ENCODE peak calls at places on chromosomes 1 and 21, in six cellular contexts. Q is PC-3, O is IMR-90, W is H9, P is fibroblast of lung, X is GM23248. I is an unnamed sample. For H3K27me3, the result is how much of the 10 kb centered on the place peaks cover.

GRCh38 chr1:15969321-15969880 is 6.5 kb downstream of the ZBTB17 start:
- DNase-seq in P (no peak), O (no peak), X (no peak), Q (no peak), W (no peak), I (no peak)

GRCh38 chr1:161702250-161702649 is 4.8 kb upstream of the FCRLA start:
- DNase-seq in X (no peak), O (no peak), W (no peak), Q (peak), P (no peak), I (no peak)

GRCh38 chr1:109760581-109761226 is 3.0 kb downstream of the EPS8L3 start:
- DNase-seq in Q (no peak), O (no peak), W (no peak), X (no peak), P (no peak), I (no peak)

GRCh38 chr1:185846672-185847440 is 112.7 kb downstream of the HMCN1 start:
- DNase-seq in O (peak), Q (no peak), P (peak), X (peak), W (no peak), I (no peak)

GRCh38 chr1:31703431-31704260 is at the start of gene COL16A1:
- DNase-seq in O (peak), P (peak), X (peak), W (peak), Q (no peak), I (no peak)

GRCh38 chr1:31804098-31804497 is 11.7 kb downstream of the SPOCD1 start:
- DNase-seq in Q (no peak), P (no peak), O (no peak), W (no peak), X (no peak), I (no peak)

GRCh38 chr1:100183370-100183769 is 5.3 kb upstream of the LRRC39 start:
- DNase-seq in X (no peak), Q (no peak), W (no peak), O (no peak), P (no peak), I (no peak)

GRCh38 chr21:17793675-17794123 is 25.5 kb downstream of the C21orf91 start:
- DNase-seq in Q (no peak), P (peak), X (peak), W (no peak), O (peak), I (no peak)

GRCh38 chr1:39501666-39502065 is 10.2 kb downstream of the BMP8A start:
- DNase-seq in P (peak), Q (peak), W (no peak), O (peak), X (peak), I (no peak)

GRCh38 chr1:209787551-209787950 is 3.2 kb upstream of the C1orf74 start:
- DNase-seq in O (peak), W (no peak), P (no peak), Q (peak), X (peak), I (no peak)

GRCh38 chr21:33657124-33657842 is 15.0 kb downstream of the ITSN1 start:
- DNase-seq in P (no peak), Q (no peak), W (no peak), O (peak), X (no peak), I (no peak)

GRCh38 chr1:11568687-11569086 is 85.5 kb downstream of the FBXO2 start:
- DNase-seq in O (no peak), Q (peak), P (peak), W (no peak), X (no peak), I (no peak)

GRCh38 chr1:222788328-222789156 is 26.3 kb upstream of the DISP1 start:
- DNase-seq in P (no peak), W (no peak), O (no peak), Q (no peak), X (no peak), I (no peak)

GRCh38 chr1:228488818-228489674 is 1.9 kb downstream of the RNF187 start:
- DNase-seq in W (no peak), Q (no peak), O (no peak), P (no peak), X (peak), I (no peak)

GRCh38 chr1:62487956-62488355 is 51.1 kb downstream of the USP1 start:
- DNase-seq in Q (no peak), W (no peak), O (no peak), P (no peak), X (no peak), I (no peak)

GRCh38 chr1:248786106-248786665 is 30.6 kb upstream of the LYPD8 start:
- DNase-seq in X (no peak), W (no peak), O (no peak), Q (peak), P (no peak), I (no peak)

GRCh38 chr1:247962911-247963588 is 2.0 kb upstream of the OR2AK2 start:
- DNase-seq in O (no peak), P (no peak), W (no peak), X (no peak), Q (no peak), I (no peak)

GRCh38 chr1:202286622-202287097 is 55.1 kb downstream of the UBE2T start:
- DNase-seq in P (peak), W (no peak), X (no peak), Q (peak), O (peak), I (no peak)

GRCh38 chr1:11805454-11806306 is at the start of the genes CLCN6 and MTHFR:
- DNase-seq in O (peak), W (peak), P (peak), X (peak), Q (peak), I (peak)

GRCh38 chr1:186102559-186103148 is 272.4 kb downstream of the TPR start:
- DNase-seq in W (no peak), X (peak), Q (peak), O (peak), P (peak), I (no peak)

GRCh38 chr21:44323591-44323990 is 15.6 kb downstream of the CFAP410 start:
- DNase-seq in P (no peak), X (no peak), W (no peak), Q (no peak), O (no peak), I (no peak)

GRCh38 chr1:78255849-78256248 is 210.1 kb downstream of the GIPC2 start:
- DNase-seq in X (no peak), W (no peak), Q (no peak), O (no peak), P (no peak), I (no peak)

GRCh38 chr21:33427051-33427450 is 23.8 kb downstream of the IFNGR2 start:
- DNase-seq in W (no peak), Q (no peak), X (no peak), P (no peak), O (no peak), I (no peak)

GRCh38 chr1:110608247-110608646 is 2.1 kb upstream of the KCNA2 start:
- DNase-seq in X (no peak), Q (no peak), W (no peak), P (no peak), O (no peak), I (no peak)

GRCh38 chr1:94022471-94023189 is 98.3 kb downstream of the ABCA4 start:
- DNase-seq in Q (peak), O (peak), P (peak), W (no peak), X (peak), I (no peak)

GRCh38 chr1:36523850-36524249 is 41.1 kb upstream of the CSF3R start:
- DNase-seq in O (no peak), X (no peak), W (no peak), P (no peak), Q (no peak), I (no peak)

GRCh38 chr1:35047188-35047858 is 15.6 kb upstream of the ZMYM6 start:
- DNase-seq in W (no peak), Q (peak), O (peak), X (peak), P (peak), I (no peak)

GRCh38 chr1:156508205-156508954 is 7.8 kb upstream of the MEF2D start:
- DNase-seq in O (peak), W (no peak), X (peak), Q (no peak), P (peak), I (no peak)

GRCh38 chr1:148362141-148362929 is 120.8 kb downstream of the PPIAL4G start:
- DNase-seq in Q (no peak), O (peak), W (peak), X (peak), P (peak), I (no peak)

GRCh38 chr21:44267655-44268142 is 6.0 kb upstream of the DNMT3L start:
- DNase-seq in Q (peak), O (no peak), P (no peak), X (no peak), W (no peak), I (no peak)

GRCh38 chr1:59857679-59858354 is 43.1 kb downstream of the HOOK1 start:
- DNase-seq in X (no peak), W (no peak), O (no peak), Q (no peak), P (no peak), I (no peak)

GRCh38 chr21:44713130-44713529 is 1.8 kb upstream of the TSPEAR start:
- DNase-seq in P (no peak), O (no peak), X (no peak), W (no peak), Q (no peak), I (no peak)

GRCh38 chr1:192445243-192445642 is 128.5 kb downstream of the RGS21 start:
- DNase-seq in Q (no peak), X (no peak), O (no peak), W (no peak), P (no peak), I (no peak)

GRCh38 chr1:207497951-207498350 is 2.0 kb downstream of the CR1 start:
- DNase-seq in P (no peak), W (no peak), X (no peak), Q (no peak), O (no peak), I (no peak)
- H3K27me3 ChIP-seq in P (under half), W (under half), X (half or more), Q (half or more), O (under half), I (under half)

GRCh38 chr1:24351247-24351646 is 32.1 kb downstream of the GRHL3 start:
- DNase-seq in Q (no peak), X (no peak), O (no peak), P (no peak), W (no peak), I (no peak)
- H3K4me2 ChIP-seq in Q (no peak), X (no peak), O (no peak), P (no peak), W (no peak), I (no peak)

GRCh38 chr1:226590626-226591025 is 42.1 kb downstream of the STUM start:
- DNase-seq in W (no peak), O (no peak), X (no peak), Q (no peak), P (no peak), I (no peak)
- H3K27me3 ChIP-seq in W (under half), O (under half), X (under half), Q (under half), P (under half), I (under half)

DNA sequence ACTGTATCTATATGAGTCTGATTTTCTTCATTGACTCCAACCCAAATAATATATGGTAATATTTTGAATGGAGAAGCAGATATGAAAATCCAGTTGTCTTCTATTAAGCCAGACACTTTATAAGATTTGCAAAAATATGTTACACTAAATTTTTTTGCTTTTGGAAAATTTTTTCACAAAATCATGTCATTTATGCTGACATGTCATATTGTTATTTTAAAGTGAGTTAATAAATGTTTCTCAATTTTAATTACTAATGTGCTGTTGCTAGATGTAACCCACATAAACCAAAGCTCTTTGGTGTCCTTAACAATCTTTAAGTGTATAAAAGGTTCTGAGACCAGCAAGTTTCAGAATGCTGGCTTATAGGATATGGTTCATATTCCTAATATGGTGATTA is 142.5 kb downstream of the HS2ST1 start:
- DNase-seq in P (no peak), X (no peak), O (no peak), Q (no peak), W (no peak), I (no peak)
- H3K4me2 ChIP-seq in P (no peak), X (no peak), O (no peak), Q (no peak), W (no peak), I (no peak)

DNA sequence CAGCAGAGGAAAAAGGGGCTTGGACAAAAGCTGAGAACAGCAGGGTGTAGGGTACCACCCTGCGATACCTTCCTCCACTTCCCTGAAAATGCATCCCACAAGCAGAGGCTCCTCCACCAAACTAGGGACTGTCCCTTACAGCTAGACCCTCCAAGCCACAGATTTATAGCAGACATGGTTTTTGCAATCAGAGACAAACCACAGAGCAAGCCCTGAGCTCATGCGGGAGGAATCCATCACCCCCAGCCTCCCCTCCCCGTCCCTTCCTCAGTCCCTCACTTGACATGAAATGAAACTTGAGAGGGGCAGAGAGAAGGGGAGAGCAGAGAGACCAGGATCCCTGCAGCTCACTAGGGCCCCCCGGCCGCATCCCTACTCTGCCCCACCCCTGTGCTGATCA is 94.9 kb downstream of the MRPL37 start:
- DNase-seq in W (no peak), O (peak), X (peak), P (peak), Q (no peak), I (no peak)
- H3K27me3 ChIP-seq in W (under half), O (under half), X (under half), P (under half), Q (under half), I (under half)

DNA sequence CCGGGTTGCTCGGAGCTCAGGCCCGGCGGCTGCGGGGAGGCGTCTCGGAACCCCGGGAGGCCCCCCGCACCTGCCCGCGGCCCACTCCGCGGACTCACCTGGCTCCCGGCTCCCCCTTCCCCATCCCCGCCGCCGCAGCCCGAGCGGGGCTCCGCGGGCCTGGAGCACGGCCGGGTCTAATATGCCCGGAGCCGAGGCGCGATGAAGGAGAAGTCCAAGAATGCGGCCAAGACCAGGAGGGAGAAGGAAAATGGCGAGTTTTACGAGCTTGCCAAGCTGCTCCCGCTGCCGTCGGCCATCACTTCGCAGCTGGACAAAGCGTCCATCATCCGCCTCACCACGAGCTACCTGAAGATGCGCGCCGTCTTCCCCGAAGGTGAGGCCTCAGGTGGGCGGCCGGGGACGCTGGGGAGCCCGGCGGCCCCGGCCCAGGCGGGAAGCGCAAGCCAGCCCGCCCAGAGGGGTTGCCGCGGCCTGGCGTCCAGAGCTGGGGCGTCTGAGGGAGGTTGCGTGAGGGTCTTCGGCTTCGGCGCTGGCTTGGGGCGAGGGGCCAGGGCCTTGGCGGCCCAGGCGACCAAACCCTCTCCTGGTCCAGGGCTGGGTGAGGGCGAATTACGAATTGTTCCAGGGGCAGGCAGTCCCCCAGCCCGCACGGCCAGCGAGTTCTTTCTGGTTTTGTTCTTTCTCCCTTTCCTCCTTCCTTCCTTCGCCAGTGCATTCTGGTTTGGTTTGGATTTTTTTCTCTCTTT is 805 bp downstream of the SIM2 start:
- DNase-seq in O (no peak), W (no peak), X (peak), P (no peak), Q (peak), I (no peak)
- H3K4me2 ChIP-seq in O (peak), W (peak), X (no peak), P (no peak), Q (peak), I (peak)